ENCODE peak calls at places on chromosomes 5 and 9, in seven cellular contexts. One of them, this sample, is unnamed.
A peak's percentile ranks its signal among the peaks of the same experiment; 100 is the strongest.

GRCh38 chr5:177130211-177131018 is 3.2 kb upstream of the NSD1 start:
- DNase-seq in GM12864: no peak
- DNase-seq in glutamatergic neuron: no peak
- DNase-seq in HFF-Myc: no peak
- DNase-seq in choroid plexus epithelial cell: peak; percentile 56
- DNase-seq in fibroblast of lung: peak; percentile 39
- DNase-seq in type B pancreatic cell: no peak
- DNase-seq in this sample: no peak

GRCh38 chr5:115842952-115843351 is 1.2 kb downstream of the AP3S1 start:
- DNase-seq in GM12864: no peak
- DNase-seq in glutamatergic neuron: no peak
- DNase-seq in HFF-Myc: no peak
- DNase-seq in choroid plexus epithelial cell: no peak
- DNase-seq in fibroblast of lung: peak; percentile 11
- DNase-seq in type B pancreatic cell: no peak
- DNase-seq in this sample: no peak

GRCh38 chr9:111897831-111898144 is 1.2 kb downstream of the UGCG start:
- DNase-seq in GM12864: peak; percentile 87
- DNase-seq in glutamatergic neuron: no peak
- DNase-seq in HFF-Myc: no peak
- DNase-seq in choroid plexus epithelial cell: no peak
- DNase-seq in fibroblast of lung: peak; percentile 48
- DNase-seq in type B pancreatic cell: no peak
- DNase-seq in this sample: no peak

GRCh38 chr5:172592881-172593280 is 48.2 kb upstream of the NEURL1B start:
- DNase-seq in GM12864: no peak
- DNase-seq in glutamatergic neuron: no peak
- DNase-seq in HFF-Myc: no peak
- DNase-seq in choroid plexus epithelial cell: no peak
- DNase-seq in fibroblast of lung: no peak
- DNase-seq in type B pancreatic cell: no peak
- DNase-seq in this sample: no peak

GRCh38 chr9:134521817-134522501 is 119.6 kb upstream of the COL5A1 start:
- DNase-seq in GM12864: no peak
- DNase-seq in glutamatergic neuron: no peak
- DNase-seq in HFF-Myc: no peak
- DNase-seq in choroid plexus epithelial cell: no peak
- DNase-seq in fibroblast of lung: no peak
- DNase-seq in type B pancreatic cell: no peak
- DNase-seq in this sample: no peak

GRCh38 chr5:58794875-58795274 is 212.0 kb downstream of the RAB3C start:
- DNase-seq in GM12864: peak; percentile 4
- DNase-seq in glutamatergic neuron: no peak
- DNase-seq in HFF-Myc: no peak
- DNase-seq in choroid plexus epithelial cell: peak; percentile 8
- DNase-seq in fibroblast of lung: no peak
- DNase-seq in type B pancreatic cell: no peak
- DNase-seq in this sample: no peak

GRCh38 chr5:88722546-88722945 is 160.4 kb downstream of the MEF2C start:
- DNase-seq in GM12864: no peak
- DNase-seq in glutamatergic neuron: peak; percentile 24
- DNase-seq in HFF-Myc: no peak
- DNase-seq in choroid plexus epithelial cell: no peak
- DNase-seq in fibroblast of lung: no peak
- DNase-seq in type B pancreatic cell: no peak
- DNase-seq in this sample: no peak

GRCh38 chr5:90569084-90569483 is 10.5 kb downstream of the ADGRV1 start:
- DNase-seq in GM12864: no peak
- DNase-seq in glutamatergic neuron: no peak
- DNase-seq in HFF-Myc: no peak
- DNase-seq in choroid plexus epithelial cell: no peak
- DNase-seq in fibroblast of lung: no peak
- DNase-seq in type B pancreatic cell: no peak
- DNase-seq in this sample: no peak

GRCh38 chr5:62780888-62781287 is 202.3 kb downstream of the LRRC70 start:
- DNase-seq in GM12864: no peak
- DNase-seq in glutamatergic neuron: no peak
- DNase-seq in HFF-Myc: no peak
- DNase-seq in choroid plexus epithelial cell: no peak
- DNase-seq in fibroblast of lung: no peak
- DNase-seq in type B pancreatic cell: no peak
- DNase-seq in this sample: no peak

GRCh38 chr5:67165524-67166459 is 30.8 kb downstream of the CD180 start:
- DNase-seq in GM12864: peak; percentile 75
- DNase-seq in glutamatergic neuron: peak; percentile 86
- DNase-seq in HFF-Myc: no peak
- DNase-seq in choroid plexus epithelial cell: peak; percentile 90
- DNase-seq in fibroblast of lung: peak; percentile 70
- DNase-seq in type B pancreatic cell: peak; percentile 72
- DNase-seq in this sample: peak; percentile 78

GRCh38 chr5:67164856-67165523 is 31.6 kb downstream of the CD180 start:
- DNase-seq in GM12864: no peak
- DNase-seq in glutamatergic neuron: no peak
- DNase-seq in HFF-Myc: no peak
- DNase-seq in choroid plexus epithelial cell: no peak
- DNase-seq in fibroblast of lung: no peak
- DNase-seq in type B pancreatic cell: no peak
- DNase-seq in this sample: no peak

GRCh38 chr5:67166886-67167285 is 29.7 kb downstream of the CD180 start:
- DNase-seq in GM12864: no peak
- DNase-seq in glutamatergic neuron: no peak
- DNase-seq in HFF-Myc: no peak
- DNase-seq in choroid plexus epithelial cell: no peak
- DNase-seq in fibroblast of lung: no peak
- DNase-seq in type B pancreatic cell: no peak
- DNase-seq in this sample: no peak

GRCh38 chr5:67163863-67164595 is 32.6 kb downstream of the CD180 start:
- DNase-seq in GM12864: no peak
- DNase-seq in glutamatergic neuron: no peak
- DNase-seq in HFF-Myc: no peak
- DNase-seq in choroid plexus epithelial cell: no peak
- DNase-seq in fibroblast of lung: no peak
- DNase-seq in type B pancreatic cell: no peak
- DNase-seq in this sample: no peak

DNA sequence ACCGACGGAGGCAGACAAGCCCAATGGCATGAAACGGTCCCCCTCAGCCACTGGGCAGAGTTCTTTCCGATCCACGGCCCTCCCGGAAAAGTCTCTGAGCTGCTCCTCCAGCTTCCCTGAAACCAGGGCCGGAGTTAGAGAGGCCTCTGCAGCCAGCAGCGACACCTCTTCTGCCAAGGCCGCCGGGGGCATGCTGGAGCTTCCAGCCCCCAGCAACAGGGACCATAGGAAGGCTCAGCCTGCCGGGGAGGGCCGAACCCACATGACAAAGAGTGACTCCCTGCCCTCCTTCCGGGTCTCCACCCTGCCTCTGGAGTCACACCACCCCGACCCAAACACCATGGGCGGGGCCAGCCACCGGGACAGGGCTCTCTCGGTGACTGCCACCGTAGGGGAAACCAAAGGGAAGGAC is 30.1 kb downstream of the CD180 start:
- DNase-seq in GM12864: peak; percentile 58
- DNase-seq in glutamatergic neuron: no peak
- DNase-seq in HFF-Myc: no peak
- DNase-seq in choroid plexus epithelial cell: no peak
- DNase-seq in fibroblast of lung: no peak
- DNase-seq in type B pancreatic cell: no peak
- DNase-seq in this sample: no peak
- TF ChIP-seq CTCF in GM12864: no peak
- TF ChIP-seq CTCF in glutamatergic neuron: no peak
- TF ChIP-seq CTCF in HFF-Myc: no peak
- TF ChIP-seq CTCF in choroid plexus epithelial cell: no peak
- TF ChIP-seq CTCF in fibroblast of lung: no peak
- TF ChIP-seq CTCF in type B pancreatic cell: no peak
- TF ChIP-seq CTCF in this sample: peak; percentile 4

DNA sequence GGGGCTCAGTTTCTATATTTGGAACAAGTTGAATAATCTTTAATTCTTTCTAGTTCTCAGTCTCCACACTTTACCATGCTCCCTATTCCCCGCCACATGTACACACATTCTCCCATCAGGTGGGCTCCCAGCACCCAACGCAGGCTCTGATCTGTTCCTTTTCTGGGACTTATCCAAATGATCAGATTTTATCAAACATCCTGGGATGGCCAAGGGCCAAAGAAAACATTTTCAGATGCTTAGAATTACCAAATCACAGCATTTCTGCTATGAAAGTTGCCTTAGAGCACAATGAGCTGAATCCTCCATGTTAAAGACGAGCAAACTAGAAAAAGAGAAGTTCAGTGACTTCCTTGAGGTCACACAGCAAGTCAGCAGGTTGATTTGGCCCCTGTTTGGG is 153.4 kb downstream of the SEC61B start:
- DNase-seq in GM12864: no peak
- DNase-seq in glutamatergic neuron: no peak
- DNase-seq in HFF-Myc: no peak
- DNase-seq in choroid plexus epithelial cell: peak; percentile 61
- DNase-seq in fibroblast of lung: no peak
- DNase-seq in type B pancreatic cell: no peak
- DNase-seq in this sample: no peak
- TF ChIP-seq CTCF in GM12864: no peak
- TF ChIP-seq CTCF in glutamatergic neuron: no peak
- TF ChIP-seq CTCF in HFF-Myc: no peak
- TF ChIP-seq CTCF in choroid plexus epithelial cell: no peak
- TF ChIP-seq CTCF in fibroblast of lung: no peak
- TF ChIP-seq CTCF in type B pancreatic cell: no peak
- TF ChIP-seq CTCF in this sample: no peak

GRCh38 chr9:19920401-19920800 is 131.6 kb upstream of the SLC24A2 start:
- DNase-seq in GM12864: no peak
- DNase-seq in glutamatergic neuron: no peak
- DNase-seq in HFF-Myc: no peak
- DNase-seq in choroid plexus epithelial cell: no peak
- DNase-seq in fibroblast of lung: no peak
- DNase-seq in type B pancreatic cell: no peak
- DNase-seq in this sample: no peak

GRCh38 chr9:19925674-19926503 is 137.1 kb upstream of the SLC24A2 start:
- DNase-seq in GM12864: peak; percentile 34
- DNase-seq in glutamatergic neuron: peak; percentile 78
- DNase-seq in HFF-Myc: peak; percentile 46
- DNase-seq in choroid plexus epithelial cell: peak; percentile 82
- DNase-seq in fibroblast of lung: peak; percentile 72
- DNase-seq in type B pancreatic cell: peak; percentile 81
- DNase-seq in this sample: peak; percentile 86

GRCh38 chr9:19918630-19919029 is 129.8 kb upstream of the SLC24A2 start:
- DNase-seq in GM12864: no peak
- DNase-seq in glutamatergic neuron: no peak
- DNase-seq in HFF-Myc: no peak
- DNase-seq in choroid plexus epithelial cell: no peak
- DNase-seq in fibroblast of lung: no peak
- DNase-seq in type B pancreatic cell: no peak
- DNase-seq in this sample: no peak

GRCh38 chr9:19924090-19924489 is 135.3 kb upstream of the SLC24A2 start:
- DNase-seq in GM12864: no peak
- DNase-seq in glutamatergic neuron: no peak
- DNase-seq in HFF-Myc: no peak
- DNase-seq in choroid plexus epithelial cell: no peak
- DNase-seq in fibroblast of lung: no peak
- DNase-seq in type B pancreatic cell: no peak
- DNase-seq in this sample: no peak

GRCh38 chr9:19922476-19923118 is 133.8 kb upstream of the SLC24A2 start:
- DNase-seq in GM12864: no peak
- DNase-seq in glutamatergic neuron: no peak
- DNase-seq in HFF-Myc: no peak
- DNase-seq in choroid plexus epithelial cell: peak; percentile 87
- DNase-seq in fibroblast of lung: peak; percentile 38
- DNase-seq in type B pancreatic cell: no peak
- DNase-seq in this sample: peak; percentile 58
- TF ChIP-seq CTCF in GM12864: no peak
- TF ChIP-seq CTCF in glutamatergic neuron: peak; percentile 43
- TF ChIP-seq CTCF in HFF-Myc: peak; percentile 39
- TF ChIP-seq CTCF in choroid plexus epithelial cell: peak; percentile 83
- TF ChIP-seq CTCF in fibroblast of lung: peak; percentile 86
- TF ChIP-seq CTCF in type B pancreatic cell: peak; percentile 77
- TF ChIP-seq CTCF in this sample: no peak

DNA sequence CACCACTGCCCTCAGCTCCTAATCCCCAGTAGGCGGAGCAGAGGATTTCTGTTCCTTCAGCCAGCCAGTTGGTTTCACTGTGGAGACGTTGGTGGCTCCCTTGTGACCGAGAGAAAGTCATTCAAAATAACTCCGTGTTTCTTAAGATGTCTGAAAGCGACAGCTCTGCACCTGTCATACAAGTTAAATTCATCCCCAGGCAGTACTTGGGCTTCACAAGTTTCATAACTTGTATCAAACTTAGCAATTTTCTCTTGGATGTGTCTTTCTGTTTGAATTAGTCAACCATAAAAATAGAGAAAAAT is 410 bp upstream of the CDKN2B start:
- DNase-seq in GM12864: no peak
- DNase-seq in glutamatergic neuron: no peak
- DNase-seq in HFF-Myc: no peak
- DNase-seq in choroid plexus epithelial cell: no peak
- DNase-seq in fibroblast of lung: no peak
- DNase-seq in type B pancreatic cell: no peak
- DNase-seq in this sample: no peak
- TF ChIP-seq CTCF in GM12864: no peak
- TF ChIP-seq CTCF in glutamatergic neuron: no peak
- TF ChIP-seq CTCF in HFF-Myc: peak; percentile 30
- TF ChIP-seq CTCF in choroid plexus epithelial cell: no peak
- TF ChIP-seq CTCF in fibroblast of lung: peak; percentile 61
- TF ChIP-seq CTCF in type B pancreatic cell: no peak
- TF ChIP-seq CTCF in this sample: no peak

GRCh38 chr5:73946278-73946677 is 320.3 kb downstream of the ARHGEF28 start:
- DNase-seq in GM12864: no peak
- DNase-seq in glutamatergic neuron: no peak
- DNase-seq in HFF-Myc: no peak
- DNase-seq in choroid plexus epithelial cell: no peak
- DNase-seq in fibroblast of lung: no peak
- DNase-seq in type B pancreatic cell: no peak
- DNase-seq in this sample: no peak

GRCh38 chr5:73943375-73943774 is 317.4 kb downstream of the ARHGEF28 start:
- DNase-seq in GM12864: no peak
- DNase-seq in glutamatergic neuron: no peak
- DNase-seq in HFF-Myc: no peak
- DNase-seq in choroid plexus epithelial cell: no peak
- DNase-seq in fibroblast of lung: peak; percentile 60
- DNase-seq in type B pancreatic cell: no peak
- DNase-seq in this sample: no peak

GRCh38 chr5:73946926-73947455 is 321.0 kb downstream of the ARHGEF28 start:
- DNase-seq in GM12864: no peak
- DNase-seq in glutamatergic neuron: no peak
- DNase-seq in HFF-Myc: no peak
- DNase-seq in choroid plexus epithelial cell: no peak
- DNase-seq in fibroblast of lung: no peak
- DNase-seq in type B pancreatic cell: no peak
- DNase-seq in this sample: no peak

GRCh38 chr5:73944581-73944980 is 318.6 kb downstream of the ARHGEF28 start:
- DNase-seq in GM12864: no peak
- DNase-seq in glutamatergic neuron: no peak
- DNase-seq in HFF-Myc: no peak
- DNase-seq in choroid plexus epithelial cell: no peak
- DNase-seq in fibroblast of lung: no peak
- DNase-seq in type B pancreatic cell: no peak
- DNase-seq in this sample: no peak

DNA sequence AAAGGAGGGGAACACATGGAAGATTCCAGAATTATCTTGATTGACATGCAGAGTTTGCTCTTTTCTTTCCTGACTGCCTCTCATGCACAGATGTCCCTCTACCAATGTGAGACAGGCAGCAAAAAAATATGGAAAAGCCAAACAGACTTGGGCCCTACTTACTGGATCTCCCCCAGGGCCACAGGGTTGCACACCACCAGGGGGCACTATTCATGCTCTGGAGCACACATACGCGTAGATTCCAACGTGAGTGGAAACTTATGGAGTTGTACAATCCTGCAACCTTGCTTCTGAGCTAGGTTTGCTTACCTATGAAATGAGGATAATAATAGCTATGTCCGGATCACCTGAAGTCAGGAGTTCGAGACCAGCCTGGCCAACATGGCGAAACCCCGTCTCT is 319.5 kb downstream of the ARHGEF28 start:
- DNase-seq in GM12864: no peak
- DNase-seq in glutamatergic neuron: no peak
- DNase-seq in HFF-Myc: no peak
- DNase-seq in choroid plexus epithelial cell: no peak
- DNase-seq in fibroblast of lung: no peak
- DNase-seq in type B pancreatic cell: no peak
- DNase-seq in this sample: no peak
- TF ChIP-seq CTCF in GM12864: peak; percentile 42
- TF ChIP-seq CTCF in glutamatergic neuron: peak; percentile 27
- TF ChIP-seq CTCF in HFF-Myc: peak; percentile 41
- TF ChIP-seq CTCF in choroid plexus epithelial cell: peak; percentile 36
- TF ChIP-seq CTCF in fibroblast of lung: peak; percentile 15
- TF ChIP-seq CTCF in type B pancreatic cell: peak; percentile 50
- TF ChIP-seq CTCF in this sample: peak; percentile 45